ENCODE peak calls at places on chromosomes 2 and 18, in seven cellular contexts. One of them, this sample, is unnamed. For H3K4me1, the result is how much of the 10 kb centered on the place peaks cover.

GRCh38 chr2:126970583-126970982 is 71.9 kb downstream of the TEX51 start:
- DNase-seq in neuronal stem cell: no peak
- DNase-seq in GM23248: peak
- DNase-seq in Panc1: no peak
- DNase-seq in uterus: peak
- DNase-seq in A549: no peak
- DNase-seq in cardiac muscle cell: no peak
- DNase-seq in this sample: no peak

GRCh38 chr2:119223521-119224390 is at the start of gene STEAP3:
- DNase-seq in neuronal stem cell: peak
- DNase-seq in GM23248: peak
- DNase-seq in Panc1: no peak
- DNase-seq in uterus: peak
- DNase-seq in A549: peak
- DNase-seq in cardiac muscle cell: peak
- DNase-seq in this sample: peak

GRCh38 chr2:201644001-201644400 is 698 bp upstream of the TMEM237 start:
- DNase-seq in neuronal stem cell: no peak
- DNase-seq in GM23248: peak
- DNase-seq in Panc1: no peak
- DNase-seq in uterus: peak
- DNase-seq in A549: no peak
- DNase-seq in cardiac muscle cell: peak
- DNase-seq in this sample: no peak

GRCh38 chr2:211611061-211611518 is 927.5 kb downstream of the ERBB4 start:
- DNase-seq in neuronal stem cell: no peak
- DNase-seq in GM23248: peak
- DNase-seq in Panc1: peak
- DNase-seq in uterus: no peak
- DNase-seq in A549: peak
- DNase-seq in cardiac muscle cell: no peak
- DNase-seq in this sample: no peak

GRCh38 chr2:216090369-216090786 is 8.7 kb downstream of the TMEM169 start:
- DNase-seq in neuronal stem cell: no peak
- DNase-seq in GM23248: peak
- DNase-seq in Panc1: no peak
- DNase-seq in uterus: no peak
- DNase-seq in A549: no peak
- DNase-seq in cardiac muscle cell: no peak
- DNase-seq in this sample: no peak

GRCh38 chr2:215775106-215775505 is 238.2 kb downstream of the MREG start:
- DNase-seq in neuronal stem cell: no peak
- DNase-seq in GM23248: peak
- DNase-seq in Panc1: no peak
- DNase-seq in uterus: no peak
- DNase-seq in A549: no peak
- DNase-seq in cardiac muscle cell: peak
- DNase-seq in this sample: no peak

GRCh38 chr18:49020621-49021021 is 69.9 kb upstream of the SMAD7 start:
- DNase-seq in neuronal stem cell: no peak
- DNase-seq in GM23248: peak
- DNase-seq in Panc1: no peak
- DNase-seq in uterus: peak
- DNase-seq in A549: no peak
- DNase-seq in cardiac muscle cell: no peak
- DNase-seq in this sample: no peak

GRCh38 chr2:216849987-216850386 is 9.9 kb downstream of the TNP1 start:
- DNase-seq in neuronal stem cell: no peak
- DNase-seq in GM23248: peak
- DNase-seq in Panc1: no peak
- DNase-seq in uterus: no peak
- DNase-seq in A549: no peak
- DNase-seq in cardiac muscle cell: peak
- DNase-seq in this sample: no peak

DNA sequence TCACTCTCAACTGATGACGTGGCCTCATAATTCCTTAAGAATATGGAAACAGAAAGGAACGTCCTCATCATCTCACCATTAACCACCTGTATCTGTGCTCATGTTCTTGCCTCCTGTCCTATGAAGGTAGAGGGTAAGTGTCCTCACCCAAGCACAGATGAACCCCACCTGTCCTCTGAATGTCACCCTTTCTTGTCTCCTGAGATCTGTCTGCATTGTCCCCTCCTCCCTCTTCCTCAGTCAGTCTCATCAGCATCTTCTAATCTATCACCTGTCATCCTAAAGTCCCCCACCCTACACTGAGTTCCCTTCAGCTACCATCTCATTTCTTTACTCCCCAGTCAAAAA is 39.4 kb upstream of the LPIN2 start:
- DNase-seq in neuronal stem cell: no peak
- DNase-seq in GM23248: no peak
- DNase-seq in Panc1: no peak
- DNase-seq in uterus: no peak
- DNase-seq in A549: no peak
- DNase-seq in cardiac muscle cell: no peak
- DNase-seq in this sample: no peak
- H3K4me1 ChIP-seq in neuronal stem cell: under half
- H3K4me1 ChIP-seq in GM23248: under half
- H3K4me1 ChIP-seq in Panc1: under half
- H3K4me1 ChIP-seq in uterus: under half
- H3K4me1 ChIP-seq in A549: under half
- H3K4me1 ChIP-seq in cardiac muscle cell: under half
- H3K4me1 ChIP-seq in this sample: under half

DNA sequence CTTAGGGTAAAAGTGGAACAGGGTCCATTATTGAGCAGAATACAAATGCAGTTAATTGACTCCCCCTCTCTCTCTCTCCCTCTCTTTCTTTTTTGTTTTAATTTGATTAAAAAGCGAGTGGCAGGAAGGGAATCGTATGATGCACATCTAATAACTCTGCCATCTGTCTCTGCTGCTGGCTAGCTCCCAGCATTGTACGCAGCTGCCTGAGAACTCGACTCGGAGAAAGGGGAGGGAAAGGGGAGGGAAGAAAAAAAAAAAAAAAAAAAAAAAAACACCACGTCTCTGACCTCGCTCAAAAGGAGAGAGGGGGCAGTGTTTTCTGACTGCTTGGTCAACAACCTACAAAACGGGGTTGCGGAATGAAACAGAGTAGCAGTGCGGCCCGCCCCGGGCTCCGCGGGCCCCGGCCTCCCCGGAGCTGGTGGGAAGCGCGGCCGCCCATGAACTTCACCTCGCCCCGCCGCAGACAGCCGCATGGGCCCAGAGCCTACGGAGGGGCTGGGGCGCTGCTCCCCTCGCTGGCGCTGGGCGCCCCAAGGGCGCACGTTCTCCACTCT is 265.7 kb downstream of the TCF4 start:
- DNase-seq in neuronal stem cell: peak
- DNase-seq in GM23248: peak
- DNase-seq in Panc1: no peak
- DNase-seq in uterus: peak
- DNase-seq in A549: peak
- DNase-seq in cardiac muscle cell: peak
- DNase-seq in this sample: peak
- H3K4me1 ChIP-seq in neuronal stem cell: under half
- H3K4me1 ChIP-seq in GM23248: under half
- H3K4me1 ChIP-seq in Panc1: under half
- H3K4me1 ChIP-seq in uterus: under half
- H3K4me1 ChIP-seq in A549: under half
- H3K4me1 ChIP-seq in cardiac muscle cell: under half
- H3K4me1 ChIP-seq in this sample: under half

DNA sequence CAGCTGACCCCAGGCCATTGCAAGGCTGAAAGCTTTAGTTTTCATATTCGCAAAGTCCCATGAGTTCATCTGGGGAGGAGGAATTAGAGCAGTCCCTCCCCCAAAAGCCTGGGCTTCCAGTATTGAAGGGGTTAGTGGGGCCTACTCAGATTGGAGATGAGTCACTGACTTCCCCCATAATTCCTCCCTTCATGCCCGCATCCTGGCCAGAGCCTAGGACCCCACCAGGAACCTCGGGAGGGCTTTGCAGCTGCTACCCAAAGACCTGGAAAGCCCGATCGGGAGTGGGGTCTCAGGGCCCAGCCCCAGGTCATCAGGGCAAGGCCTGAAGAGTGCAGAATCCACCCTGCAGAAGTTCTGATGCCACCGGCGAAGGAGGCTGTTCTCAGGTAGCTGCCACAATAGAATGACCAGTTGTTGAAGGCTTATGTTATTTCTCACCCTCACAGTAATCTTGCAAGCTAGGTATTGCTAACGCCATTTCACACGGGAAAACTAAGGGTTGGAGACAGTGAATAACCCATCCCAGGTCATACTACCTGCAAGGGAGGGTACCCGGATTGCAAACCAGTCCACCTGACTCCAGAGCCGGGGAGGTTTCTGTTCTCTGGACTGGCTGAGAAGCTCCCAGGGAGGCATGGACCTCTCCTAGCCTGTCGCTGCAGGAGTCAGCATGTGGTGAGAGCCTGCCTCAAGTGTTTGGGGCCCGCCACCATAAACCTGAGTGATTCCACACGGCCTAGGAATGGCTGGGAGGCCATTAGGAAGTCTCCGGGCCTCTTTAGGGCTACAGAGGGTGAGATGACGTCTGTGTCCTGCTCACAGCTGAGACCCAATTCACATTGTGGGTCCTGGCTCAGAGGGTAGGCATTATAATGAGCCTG is 5.8 kb upstream of the ARID5A start:
- DNase-seq in neuronal stem cell: no peak
- DNase-seq in GM23248: no peak
- DNase-seq in Panc1: no peak
- DNase-seq in uterus: no peak
- DNase-seq in A549: no peak
- DNase-seq in cardiac muscle cell: no peak
- DNase-seq in this sample: peak
- H3K4me1 ChIP-seq in neuronal stem cell: under half
- H3K4me1 ChIP-seq in GM23248: under half
- H3K4me1 ChIP-seq in Panc1: half or more
- H3K4me1 ChIP-seq in uterus: under half
- H3K4me1 ChIP-seq in A549: under half
- H3K4me1 ChIP-seq in cardiac muscle cell: under half
- H3K4me1 ChIP-seq in this sample: under half

GRCh38 chr2:58056201-58056916 is 9.8 kb downstream of the VRK2 start:
- DNase-seq in neuronal stem cell: no peak
- DNase-seq in GM23248: no peak
- DNase-seq in Panc1: no peak
- DNase-seq in uterus: no peak
- DNase-seq in A549: no peak
- DNase-seq in cardiac muscle cell: no peak
- DNase-seq in this sample: no peak

GRCh38 chr2:58055027-58055786 is 8.6 kb downstream of the VRK2 start:
- DNase-seq in neuronal stem cell: no peak
- DNase-seq in GM23248: no peak
- DNase-seq in Panc1: no peak
- DNase-seq in uterus: no peak
- DNase-seq in A549: no peak
- DNase-seq in cardiac muscle cell: no peak
- DNase-seq in this sample: no peak

GRCh38 chr2:58051445-58051844 is 4.8 kb downstream of the VRK2 start:
- DNase-seq in neuronal stem cell: no peak
- DNase-seq in GM23248: no peak
- DNase-seq in Panc1: no peak
- DNase-seq in uterus: no peak
- DNase-seq in A549: no peak
- DNase-seq in cardiac muscle cell: no peak
- DNase-seq in this sample: no peak

GRCh38 chr2:58054264-58054663 is 7.7 kb downstream of the VRK2 start:
- DNase-seq in neuronal stem cell: no peak
- DNase-seq in GM23248: peak
- DNase-seq in Panc1: no peak
- DNase-seq in uterus: no peak
- DNase-seq in A549: no peak
- DNase-seq in cardiac muscle cell: peak
- DNase-seq in this sample: no peak

GRCh38 chr2:58052978-58053377 is 6.4 kb downstream of the VRK2 start:
- DNase-seq in neuronal stem cell: no peak
- DNase-seq in GM23248: no peak
- DNase-seq in Panc1: no peak
- DNase-seq in uterus: no peak
- DNase-seq in A549: no peak
- DNase-seq in cardiac muscle cell: no peak
- DNase-seq in this sample: no peak
- H3K4me1 ChIP-seq in neuronal stem cell: under half
- H3K4me1 ChIP-seq in GM23248: under half
- H3K4me1 ChIP-seq in Panc1: under half
- H3K4me1 ChIP-seq in uterus: under half
- H3K4me1 ChIP-seq in A549: under half
- H3K4me1 ChIP-seq in cardiac muscle cell: under half
- H3K4me1 ChIP-seq in this sample: under half

DNA sequence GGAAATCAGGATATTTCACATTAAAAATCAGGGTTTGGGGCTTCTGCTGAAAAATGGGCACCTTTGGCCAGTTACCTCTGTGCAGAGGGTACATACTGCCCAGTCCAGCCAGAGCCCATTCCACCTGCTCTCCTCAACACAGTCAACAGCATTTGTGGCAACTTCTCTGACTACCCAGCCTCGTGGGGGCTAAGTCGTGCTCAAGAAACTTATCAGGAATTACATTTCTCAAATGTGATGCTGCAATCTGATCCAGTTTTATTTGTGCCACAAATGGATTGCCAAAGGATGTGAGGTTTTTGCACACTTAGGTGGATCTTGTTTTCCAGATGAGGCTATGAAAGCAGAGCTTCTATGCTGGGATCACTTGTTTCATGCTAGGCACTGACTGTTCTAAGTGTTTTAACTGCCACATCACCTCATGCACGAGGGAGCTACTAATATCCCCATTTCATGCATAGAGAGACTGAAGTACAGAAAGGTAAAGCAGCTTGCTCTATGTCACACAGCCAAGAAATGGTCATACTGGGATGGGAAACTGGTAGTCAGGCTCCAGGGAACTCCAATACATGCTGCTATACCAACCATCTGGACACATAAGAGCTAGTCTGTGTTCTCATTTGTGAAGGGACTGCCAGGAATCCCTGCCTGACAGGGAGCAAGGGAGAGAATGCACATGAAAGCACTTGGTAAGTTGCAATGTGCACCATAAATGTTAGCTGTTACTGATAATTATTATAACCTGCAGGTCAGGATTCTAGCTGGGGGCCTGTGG is 89.0 kb upstream of the HK2 start:
- DNase-seq in neuronal stem cell: no peak
- DNase-seq in GM23248: no peak
- DNase-seq in Panc1: no peak
- DNase-seq in uterus: no peak
- DNase-seq in A549: no peak
- DNase-seq in cardiac muscle cell: no peak
- DNase-seq in this sample: no peak
- H3K4me1 ChIP-seq in neuronal stem cell: under half
- H3K4me1 ChIP-seq in GM23248: under half
- H3K4me1 ChIP-seq in Panc1: under half
- H3K4me1 ChIP-seq in uterus: under half
- H3K4me1 ChIP-seq in A549: under half
- H3K4me1 ChIP-seq in cardiac muscle cell: under half
- H3K4me1 ChIP-seq in this sample: under half

This sample was measured in left lung.